ENCODE peak calls at places on chromosomes 13 and 19, in ten cellular contexts. E, Y, V, T, D, K, F, U, O and L are unnamed samples.

GRCh38 chr13:28805193-28805819 is 14.8 kb upstream of the MTUS2 start:
- DNase-seq in E (no peak), Y (no peak), V (no peak), T (no peak), D (no peak), K (no peak), F (no peak), U (no peak), O (no peak), L (no peak)

GRCh38 chr19:10421240-10421948 is 1.1 kb downstream of the PDE4A start:
- DNase-seq in E (no peak), Y (no peak), V (no peak), T (no peak), D (no peak), K (no peak), F (no peak), U (no peak), O (no peak), L (no peak)

GRCh38 chr19:37007587-37008220 is 70.5 kb upstream of the ZNF420 start:
- DNase-seq in E (no peak), Y (no peak), V (peak; percentile 0), T (no peak), D (peak; percentile 2), K (peak; percentile 70), F (peak; percentile 45), U (peak; percentile 37), O (no peak), L (no peak)

GRCh38 chr13:24652346-24652745 is 27.9 kb upstream of the ATP12A start:
- DNase-seq in E (no peak), Y (no peak), V (no peak), T (no peak), D (no peak), K (no peak), F (no peak), U (no peak), O (no peak), L (no peak)

GRCh38 chr19:44640518-44640917 is 3.2 kb upstream of the PVR start:
- DNase-seq in E (no peak), Y (no peak), V (no peak), T (no peak), D (peak; percentile 63), K (no peak), F (no peak), U (peak; percentile 39), O (peak; percentile 67), L (peak; percentile 58)

GRCh38 chr13:67229438-67230242 is 496 bp downstream of the PCDH9 start:
- DNase-seq in E (no peak), Y (no peak), V (no peak), T (peak; percentile 58), D (no peak), K (no peak), F (no peak), U (peak; percentile 13), O (no peak), L (peak; percentile 10)

GRCh38 chr19:44925114-44925891 is 10.9 kb downstream of the APOC1 start:
- DNase-seq in E (peak; percentile 11), Y (no peak), V (peak; percentile 73), T (peak; percentile 81), D (peak; percentile 82), K (peak; percentile 92), F (peak; percentile 75), U (no peak), O (no peak), L (peak; percentile 49)

GRCh38 chr19:40443930-40444180 is 280 bp downstream of the SERTAD3 start:
- DNase-seq in E (peak; percentile 32), Y (peak; percentile 18), V (no peak), T (no peak), D (no peak), K (no peak), F (no peak), U (no peak), O (no peak), L (no peak)

GRCh38 chr19:16496613-16496983 is 404 bp downstream of the C19orf44 start:
- DNase-seq in E (no peak), Y (no peak), V (no peak), T (no peak), D (peak; percentile 40), K (peak; percentile 80), F (no peak), U (peak; percentile 56), O (no peak), L (peak; percentile 44)

GRCh38 chr19:16435238-16435911 is 36.4 kb downstream of the EPS15L1 start:
- DNase-seq in E (no peak), Y (no peak), V (no peak), T (peak; percentile 42), D (peak; percentile 90), K (peak; percentile 94), F (peak; percentile 57), U (peak; percentile 96), O (peak; percentile 88), L (peak; percentile 98)

GRCh38 chr13:50631041-50631440 is 212.5 kb downstream of the DLEU7 start:
- DNase-seq in E (no peak), Y (no peak), V (no peak), T (no peak), D (no peak), K (no peak), F (no peak), U (no peak), O (no peak), L (no peak)

GRCh38 chr13:99429670-99430069 is 71.6 kb upstream of the TM9SF2 start:
- DNase-seq in E (no peak), Y (no peak), V (no peak), T (no peak), D (no peak), K (no peak), F (no peak), U (no peak), O (no peak), L (no peak)

GRCh38 chr19:47657719-47658118 is 48.8 kb downstream of the BICRA start:
- DNase-seq in E (no peak), Y (no peak), V (no peak), T (no peak), D (no peak), K (no peak), F (no peak), U (no peak), O (no peak), L (no peak)

GRCh38 chr13:114025432-114026127 is 51.7 kb upstream of the C13orf46 start:
- DNase-seq in E (no peak), Y (no peak), V (peak; percentile 19), T (no peak), D (peak; percentile 63), K (peak; percentile 83), F (no peak), U (peak; percentile 69), O (no peak), L (peak; percentile 78)

GRCh38 chr19:21568816-21569496 is 63.6 kb downstream of the ZNF429 start:
- DNase-seq in E (peak; percentile 97), Y (peak; percentile 80), V (peak; percentile 43), T (peak; percentile 53), D (peak; percentile 4), K (peak; percentile 94), F (peak; percentile 94), U (peak; percentile 89), O (peak; percentile 30), L (peak; percentile 94)

GRCh38 chr13:80251403-80251802 is 89.5 kb downstream of the SPRY2 start:
- DNase-seq in E (no peak), Y (no peak), V (no peak), T (no peak), D (peak; percentile 60), K (no peak), F (no peak), U (peak; percentile 62), O (peak; percentile 12), L (peak; percentile 60)

GRCh38 chr19:17125728-17126677 is 50.4 kb downstream of the MYO9B start:
- DNase-seq in E (no peak), Y (no peak), V (peak; percentile 50), T (peak; percentile 42), D (no peak), K (peak; percentile 80), F (peak; percentile 37), U (no peak), O (no peak), L (peak; percentile 25)

GRCh38 chr13:70249332-70250064 is 141.2 kb upstream of the KLHL1 start:
- DNase-seq in E (no peak), Y (no peak), V (no peak), T (no peak), D (no peak), K (no peak), F (no peak), U (peak; percentile 74), O (no peak), L (no peak)

GRCh38 chr19:50398675-50399367 is 14.7 kb downstream of the POLD1 start:
- DNase-seq in E (no peak), Y (no peak), V (no peak), T (no peak), D (no peak), K (no peak), F (no peak), U (no peak), O (no peak), L (no peak)

GRCh38 chr13:61084983-61085382 is 330.7 kb downstream of the PCDH20 start:
- DNase-seq in E (no peak), Y (no peak), V (no peak), T (no peak), D (no peak), K (no peak), F (no peak), U (peak; percentile 65), O (no peak), L (peak; percentile 27)

GRCh38 chr19:24054044-24054935 is 32.7 kb upstream of the ZNF254 start:
- DNase-seq in E (no peak), Y (no peak), V (no peak), T (no peak), D (peak; percentile 83), K (no peak), F (peak; percentile 35), U (peak; percentile 88), O (peak; percentile 36), L (peak; percentile 95)

GRCh38 chr19:48608798-48609263 is 2.3 kb downstream of the SPACA4 start:
- DNase-seq in E (peak; percentile 16), Y (no peak), V (no peak), T (peak; percentile 10), D (no peak), K (no peak), F (no peak), U (no peak), O (no peak), L (no peak)

GRCh38 chr19:29658221-29658991 is 6.9 kb upstream of the PLEKHF1 start:
- DNase-seq in E (no peak), Y (no peak), V (no peak), T (no peak), D (no peak), K (peak; percentile 18), F (no peak), U (no peak), O (no peak), L (peak; percentile 38)

GRCh38 chr13:90105881-90106496 is 1241.5 kb upstream of the MIR17HG start:
- DNase-seq in E (no peak), Y (no peak), V (no peak), T (no peak), D (peak; percentile 2), K (no peak), F (no peak), U (peak; percentile 82), O (no peak), L (no peak)

GRCh38 chr13:26838821-26839220 is 78.2 kb upstream of the GPR12 start:
- DNase-seq in E (no peak), Y (no peak), V (no peak), T (no peak), D (no peak), K (no peak), F (no peak), U (no peak), O (no peak), L (no peak)

GRCh38 chr19:35555301-35556005 is 8.0 kb downstream of the ATP4A start:
- DNase-seq in E (peak; percentile 2), Y (no peak), V (no peak), T (no peak), D (no peak), K (no peak), F (no peak), U (no peak), O (peak; percentile 34), L (peak; percentile 35)

GRCh38 chr13:100438059-100438788 is 150.4 kb downstream of the GGACT start:
- DNase-seq in E (no peak), Y (no peak), V (no peak), T (no peak), D (no peak), K (no peak), F (no peak), U (no peak), O (no peak), L (no peak)

GRCh38 chr13:44516771-44517170 is 59.4 kb downstream of the TSC22D1 start:
- DNase-seq in E (no peak), Y (no peak), V (no peak), T (no peak), D (no peak), K (no peak), F (no peak), U (no peak), O (no peak), L (no peak)